ENCODE peak calls at places on chromosomes 16 and 17, in four cellular contexts. R is ascending aorta, M is HepG2, K is tibial artery. Q is an unnamed sample.

GRCh38 chr17:48102700-48103378 is 1.6 kb upstream of the CBX1 start:
- DNase-seq in R (no peak), M (peak), K (no peak), Q (no peak)

GRCh38 chr16:71401988-71402387 is 39.9 kb downstream of the TLE7 start:
- DNase-seq in R (no peak), M (no peak), K (no peak), Q (no peak)

GRCh38 chr16:4160663-4161436 is 44.6 kb upstream of the ADCY9 start:
- DNase-seq in R (no peak), M (no peak), K (no peak), Q (no peak)

GRCh38 chr16:81130126-81130525 is 33.9 kb upstream of the GCSH start:
- DNase-seq in R (no peak), M (no peak), K (no peak), Q (no peak)

GRCh38 chr17:21376835-21377690 is 906 bp downstream of the KCNJ12 start:
- DNase-seq in R (no peak), M (no peak), K (no peak), Q (no peak)

GRCh38 chr16:71376465-71377157 is 18.1 kb downstream of the CALB2 start:
- DNase-seq in R (no peak), M (no peak), K (no peak), Q (no peak)

GRCh38 chr16:11089504-11090124 is 145.2 kb downstream of the CLEC16A start:
- DNase-seq in R (no peak), M (no peak), K (no peak), Q (no peak)

GRCh38 chr17:29368926-29369325 is 21.2 kb upstream of the TAOK1 start:
- DNase-seq in R (no peak), M (no peak), K (no peak), Q (no peak)

GRCh38 chr16:49462989-49463371 is 89.4 kb downstream of the C16orf78 start:
- DNase-seq in R (no peak), M (no peak), K (peak), Q (no peak)

GRCh38 chr17:42107597-42108576 is 4.6 kb downstream of the DHX58 start:
- DNase-seq in R (no peak), M (no peak), K (no peak), Q (peak)

GRCh38 chr16:81273223-81273940 is 34.9 kb downstream of the BCO1 start:
- DNase-seq in R (no peak), M (no peak), K (no peak), Q (no peak)

GRCh38 chr16:24858219-24859041 is 12.7 kb downstream of the SLC5A11 start:
- DNase-seq in R (no peak), M (peak), K (no peak), Q (no peak)

GRCh38 chr17:40535438-40535837 is 29.8 kb downstream of the CCR7 start:
- DNase-seq in R (no peak), M (no peak), K (no peak), Q (no peak)

GRCh38 chr17:40533896-40534295 is 31.4 kb downstream of the CCR7 start:
- DNase-seq in R (no peak), M (no peak), K (no peak), Q (no peak)

GRCh38 chr17:40535924-40536717 is 29.2 kb downstream of the CCR7 start:
- DNase-seq in R (no peak), M (no peak), K (peak), Q (no peak)

GRCh38 chr17:40532520-40533253 is 31.3 kb upstream of the TNS4 start:
- DNase-seq in R (no peak), M (no peak), K (no peak), Q (no peak)

GRCh38 chr17:40534431-40535189 is 30.7 kb downstream of the CCR7 start:
- DNase-seq in R (no peak), M (no peak), K (no peak), Q (no peak)
- H3K27ac ChIP-seq in R (no peak), M (no peak), K (peak), Q (no peak)

DNA sequence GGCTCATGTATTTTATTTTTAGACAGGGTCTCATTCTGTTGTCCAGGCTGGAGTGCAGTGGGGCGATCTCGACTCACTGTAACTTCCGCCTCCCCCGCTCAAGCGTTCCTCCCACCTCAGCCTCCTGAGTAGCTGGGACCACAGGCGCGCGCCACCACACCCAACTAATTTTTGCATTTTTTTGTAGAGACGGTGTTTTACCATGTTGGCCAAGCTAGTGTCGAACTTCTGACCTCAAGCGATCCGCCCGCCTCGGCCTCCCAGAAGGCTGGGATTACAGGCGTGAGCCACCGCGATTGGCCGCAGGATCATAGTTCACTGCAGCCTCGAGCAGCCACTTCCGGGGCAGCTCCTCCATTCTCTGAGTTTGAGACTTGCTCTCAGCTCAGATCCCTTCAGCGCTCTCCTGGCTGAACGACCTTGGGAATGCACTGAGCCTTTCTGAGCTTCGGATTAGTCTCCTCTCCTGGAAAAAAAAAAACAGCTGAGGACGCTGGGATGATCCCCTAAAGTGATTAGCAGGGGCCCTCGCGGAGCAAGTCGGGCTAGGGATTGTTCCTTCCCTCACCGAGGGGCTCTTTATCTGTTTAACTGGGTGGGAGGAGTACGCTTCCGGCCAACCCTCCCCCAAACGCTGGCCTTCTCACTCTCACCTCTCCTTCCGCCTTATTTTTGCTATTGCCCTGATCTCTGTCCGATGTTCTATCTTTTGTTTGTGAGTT is 1.1 kb upstream of the PKMYT1 start:
- DNase-seq in R (no peak), M (peak), K (no peak), Q (no peak)
- H3K27ac ChIP-seq in R (no peak), M (peak), K (no peak), Q (no peak)

GRCh38 chr16:2276501-2277195 is 8.7 kb upstream of the RNPS1 start:
- DNase-seq in R (no peak), M (no peak), K (no peak), Q (no peak)
- H3K27ac ChIP-seq in R (no peak), M (no peak), K (no peak), Q (no peak)

GRCh38 chr16:56260378-56260987 is 69.2 kb downstream of the GNAO1 start:
- DNase-seq in R (no peak), M (no peak), K (peak), Q (no peak)
- H3K27ac ChIP-seq in R (peak), M (no peak), K (peak), Q (peak)

GRCh38 chr17:50267074-50267841 is 7.0 kb upstream of the TMEM92 start:
- DNase-seq in R (no peak), M (no peak), K (peak), Q (no peak)
- H3K27ac ChIP-seq in R (peak), M (no peak), K (peak), Q (no peak)

GRCh38 chr16:68069511-68070248 is 15.5 kb upstream of the NFATC3 start:
- DNase-seq in R (no peak), M (no peak), K (no peak), Q (no peak)
- H3K27ac ChIP-seq in R (no peak), M (no peak), K (no peak), Q (no peak)

DNA sequence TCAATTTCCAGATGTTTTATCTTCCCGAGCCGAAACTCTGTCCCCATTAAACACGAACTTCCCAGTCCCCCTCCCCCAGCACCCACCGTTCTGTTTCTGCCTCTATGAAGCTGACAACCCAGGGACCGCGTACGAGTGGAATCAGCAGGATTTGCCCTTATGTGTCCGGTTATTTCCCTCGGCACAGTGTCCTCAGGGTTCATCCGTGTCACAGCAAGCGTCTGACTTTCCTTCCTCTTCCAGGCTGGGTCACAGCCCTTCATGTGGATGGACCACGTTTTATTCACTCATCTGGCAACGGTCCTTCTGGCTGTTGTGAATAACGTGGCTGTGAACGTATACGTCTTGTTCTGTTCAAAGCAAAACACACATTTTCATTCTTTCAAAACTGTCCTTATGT is 31.3 kb downstream of the METRNL start:
- DNase-seq in R (no peak), M (no peak), K (peak), Q (no peak)
- H3K27ac ChIP-seq in R (peak), M (no peak), K (peak), Q (no peak)

GRCh38 chr16:67514382-67514828 is 14.2 kb upstream of the RIPOR1 start:
- DNase-seq in R (no peak), M (peak), K (peak), Q (peak)

GRCh38 chr16:67517661-67518423 is 10.8 kb upstream of the RIPOR1 start:
- DNase-seq in R (no peak), M (no peak), K (no peak), Q (no peak)

GRCh38 chr16:67518676-67519075 is 10.0 kb upstream of the RIPOR1 start:
- DNase-seq in R (no peak), M (no peak), K (no peak), Q (no peak)

GRCh38 chr16:67517178-67517492 is 11.5 kb upstream of the RIPOR1 start:
- DNase-seq in R (no peak), M (no peak), K (no peak), Q (no peak)

DNA sequence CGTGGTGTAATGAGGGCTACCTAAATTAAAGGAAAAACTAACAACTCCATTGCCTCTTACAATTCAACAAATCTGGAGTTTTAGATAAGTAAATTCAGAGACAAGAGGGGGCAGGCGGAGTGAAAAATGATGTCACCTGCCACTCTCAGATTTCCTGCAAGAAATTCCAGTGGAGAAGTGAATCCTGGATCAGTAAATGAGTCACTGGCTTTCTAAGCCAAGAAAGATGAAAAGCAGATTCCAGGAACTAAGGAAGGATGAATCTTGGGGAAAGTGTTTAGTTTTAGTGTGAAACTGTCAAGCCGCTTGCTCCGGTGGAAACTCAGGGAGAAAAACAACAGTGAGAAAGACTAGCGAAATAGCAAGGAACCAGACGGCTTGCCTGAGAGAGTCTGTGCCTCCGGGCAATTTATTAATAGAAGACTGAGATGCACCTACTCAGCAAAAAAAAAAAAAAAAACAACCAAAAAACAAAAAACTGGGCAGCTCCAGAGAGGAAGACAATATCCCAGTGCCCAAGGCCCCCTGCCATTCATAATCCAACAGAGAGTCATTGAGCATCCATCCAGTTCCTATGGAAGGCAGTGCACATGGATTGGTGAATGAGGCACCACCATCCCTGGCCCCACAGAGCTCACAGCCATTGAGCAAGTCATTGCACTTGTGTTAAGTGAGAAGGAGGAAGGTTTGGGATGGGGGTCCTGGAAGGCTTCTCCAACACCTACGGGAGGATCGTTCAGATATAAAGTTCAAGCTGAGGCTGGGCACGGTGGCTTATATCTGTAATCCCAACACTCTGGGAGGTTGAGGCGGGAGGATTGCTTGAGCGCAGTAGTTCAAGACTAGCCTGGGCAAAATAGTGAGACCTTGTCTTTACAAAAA is 12.1 kb upstream of the RIPOR1 start:
- DNase-seq in R (no peak), M (no peak), K (no peak), Q (no peak)
- H3K27ac ChIP-seq in R (no peak), M (no peak), K (no peak), Q (no peak)

GRCh38 chr17:55664287-55664686 is 58.4 kb downstream of the TMEM100 start:
- DNase-seq in R (no peak), M (no peak), K (no peak), Q (no peak)

GRCh38 chr17:55672585-55673501 is 49.8 kb downstream of the TMEM100 start:
- DNase-seq in R (no peak), M (no peak), K (no peak), Q (no peak)

GRCh38 chr17:55663395-55663794 is 59.3 kb downstream of the TMEM100 start:
- DNase-seq in R (no peak), M (no peak), K (no peak), Q (no peak)

GRCh38 chr17:55666810-55667209 is 55.9 kb downstream of the TMEM100 start:
- DNase-seq in R (no peak), M (no peak), K (no peak), Q (no peak)

DNA sequence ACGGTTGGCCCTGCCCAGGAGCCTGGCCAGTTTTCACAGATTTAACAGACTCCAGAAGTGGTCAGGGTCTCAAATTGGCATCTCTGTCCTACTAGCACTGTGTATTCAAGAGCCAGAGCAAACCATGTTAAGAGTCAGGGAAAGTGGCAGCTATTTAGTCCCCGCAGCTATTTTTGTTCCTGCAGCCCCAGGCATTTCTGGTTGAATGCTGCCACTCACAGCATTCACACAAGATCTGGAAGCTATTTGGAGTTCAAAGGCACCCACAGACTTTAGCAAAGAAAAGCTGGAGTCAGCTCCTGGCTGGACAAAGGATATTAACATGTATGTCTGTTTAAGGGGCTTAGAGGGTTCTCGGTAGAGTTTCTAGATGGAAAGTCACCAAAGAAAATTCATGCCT is 54.1 kb downstream of the TMEM100 start:
- DNase-seq in R (no peak), M (no peak), K (no peak), Q (no peak)
- H3K27ac ChIP-seq in R (no peak), M (no peak), K (no peak), Q (no peak)

GRCh38 chr16:61580579-61580978 is 455.7 kb downstream of the CDH8 start:
- DNase-seq in R (no peak), M (no peak), K (no peak), Q (no peak)

GRCh38 chr16:61575617-61576016 is 460.6 kb downstream of the CDH8 start:
- DNase-seq in R (no peak), M (no peak), K (no peak), Q (no peak)

GRCh38 chr16:61581417-61582046 is 454.7 kb downstream of the CDH8 start:
- DNase-seq in R (no peak), M (no peak), K (no peak), Q (no peak)

GRCh38 chr16:61579195-61579594 is 457.0 kb downstream of the CDH8 start:
- DNase-seq in R (no peak), M (no peak), K (no peak), Q (no peak)

GRCh38 chr16:61576476-61576875 is 459.8 kb downstream of the CDH8 start:
- DNase-seq in R (no peak), M (no peak), K (no peak), Q (no peak)
- H3K27ac ChIP-seq in R (no peak), M (no peak), K (no peak), Q (no peak)